ENCODE peak calls at places on chromosomes 12 and 14, in four cellular contexts. E, Z, O and T are unnamed samples.

GRCh38 chr14:64671591-64671990 is 32.6 kb upstream of the PLEKHG3 start:
- DNase-seq in E (no peak), Z (no peak), O (peak), T (peak)

GRCh38 chr14:51855234-51855633 is 5.2 kb upstream of the GNG2 start:
- DNase-seq in Z (no peak), E (no peak), O (no peak), T (no peak)

GRCh38 chr12:88362439-88362838 is 217.8 kb downstream of the KITLG start:
- DNase-seq in O (no peak), E (no peak), Z (no peak), T (no peak)

GRCh38 chr12:56034586-56035332 is 7.0 kb upstream of the RPS26 start:
- DNase-seq in O (no peak), Z (no peak), E (no peak), T (no peak)

GRCh38 chr14:94337274-94337673 is 14.1 kb upstream of the SERPINA6 start:
- DNase-seq in E (no peak), O (no peak), Z (no peak), T (no peak)

GRCh38 chr12:53719649-53720048 is 7.6 kb downstream of the CALCOCO1 start:
- DNase-seq in E (no peak), O (no peak), Z (peak), T (peak)

GRCh38 chr12:49342914-49343731 is 3.6 kb upstream of the DNAJC22 start:
- DNase-seq in O (no peak), Z (peak), E (no peak), T (no peak)

GRCh38 chr12:119700078-119700477 is 32.1 kb downstream of the PRKAB1 start:
- DNase-seq in O (no peak), E (no peak), Z (no peak), T (no peak)

GRCh38 chr12:51341259-51342007 is 5.0 kb downstream of the CELA1 start:
- DNase-seq in E (peak), Z (peak), O (peak), T (peak)

GRCh38 chr12:67042697-67043131 is 226.4 kb upstream of the CAND1 start:
- DNase-seq in O (peak), Z (peak), E (no peak), T (peak)

GRCh38 chr12:69404851-69405365 is 45.4 kb downstream of the YEATS4 start:
- DNase-seq in Z (no peak), E (no peak), O (no peak), T (peak)
- H4K91ac ChIP-seq in Z (no peak), E (no peak), O (no peak), T (peak)

GRCh38 chr12:132579747-132580146 is 30.6 kb downstream of the LRCOL1 start:
- DNase-seq in E (no peak), O (no peak), Z (no peak), T (no peak)
- H2AFZ ChIP-seq in E (no peak), O (no peak), Z (no peak), T (no peak)

GRCh38 chr12:100544165-100544564 is 29.3 kb upstream of the GAS2L3 start:
- DNase-seq in O (no peak), E (no peak), Z (no peak), T (no peak)
- H2BK5ac ChIP-seq in O (no peak), E (no peak), Z (no peak), T (no peak)

DNA sequence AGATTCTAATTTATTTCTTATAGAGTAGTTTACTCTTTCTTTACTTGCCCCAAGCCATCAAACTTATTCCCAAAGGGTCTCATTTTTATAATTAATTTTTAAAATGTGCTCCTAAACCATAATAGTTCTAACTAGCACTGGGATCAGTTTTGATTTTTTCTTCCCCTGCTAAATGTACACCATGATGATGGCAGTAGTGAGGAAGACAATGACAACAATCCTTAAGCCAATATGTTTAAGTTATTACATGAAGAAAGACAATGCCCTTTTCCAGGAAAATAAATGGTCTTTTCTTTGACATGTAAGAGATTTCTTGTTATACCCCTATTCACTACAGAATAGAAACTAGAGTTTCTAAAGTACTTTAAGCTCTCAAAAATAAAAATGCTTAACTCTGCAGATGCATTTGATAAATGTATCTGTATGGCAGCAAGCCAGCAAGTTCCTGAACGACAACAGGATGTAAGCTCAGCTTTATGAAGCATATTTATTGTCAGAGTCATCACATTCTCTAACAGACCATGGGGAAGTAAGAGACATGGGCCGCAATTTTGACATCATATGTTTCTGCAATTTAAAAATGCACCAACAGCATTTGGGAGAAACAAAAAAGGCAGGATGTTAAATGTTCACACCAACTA is 36.0 kb upstream of the SNX6 start:
- DNase-seq in E (no peak), Z (no peak), O (peak), T (peak)
- H4K91ac ChIP-seq in E (no peak), Z (no peak), O (no peak), T (no peak)

GRCh38 chr12:13091831-13092230 is 11.6 kb downstream of the GSG1 start:
- DNase-seq in E (no peak), Z (no peak), O (no peak), T (no peak)

GRCh38 chr12:13095266-13095995 is 8.0 kb downstream of the GSG1 start:
- DNase-seq in E (no peak), O (no peak), Z (no peak), T (no peak)

GRCh38 chr12:13093191-13093849 is 10.1 kb downstream of the GSG1 start:
- DNase-seq in E (no peak), O (no peak), Z (no peak), T (peak)

GRCh38 chr12:13094349-13094748 is 9.1 kb downstream of the GSG1 start:
- DNase-seq in O (peak), Z (no peak), E (no peak), T (peak)

GRCh38 chr12:13093850-13094225 is 9.6 kb downstream of the GSG1 start:
- DNase-seq in E (no peak), Z (no peak), O (no peak), T (no peak)
- H2AFZ ChIP-seq in E (no peak), Z (no peak), O (no peak), T (no peak)